ENCODE peak calls at places on chromosomes 6 and 20, in eight cellular contexts. One of them, this sample, is unnamed.

GRCh38 chr6:142548571-142548970 is 246.8 kb downstream of the ADGRG6 start:
- DNase-seq in CD8-positive, alpha-beta T cell: no peak
- DNase-seq in suprapubic skin: no peak
- DNase-seq in left lung: no peak
- DNase-seq in fibroblast of lung: no peak
- DNase-seq in lower lobe of right lung: no peak
- DNase-seq in body of pancreas: no peak
- DNase-seq in tibial nerve: no peak
- DNase-seq in this sample: no peak

GRCh38 chr6:105902401-105903031 is 183.6 kb upstream of the PRDM1 start:
- DNase-seq in CD8-positive, alpha-beta T cell: no peak
- DNase-seq in suprapubic skin: no peak
- DNase-seq in left lung: no peak
- DNase-seq in fibroblast of lung: no peak
- DNase-seq in lower lobe of right lung: no peak
- DNase-seq in body of pancreas: no peak
- DNase-seq in tibial nerve: no peak
- DNase-seq in this sample: no peak

GRCh38 chr6:43997342-43997677 is 129.9 kb downstream of the MRPL14 start:
- DNase-seq in CD8-positive, alpha-beta T cell: no peak
- DNase-seq in suprapubic skin: peak
- DNase-seq in left lung: no peak
- DNase-seq in fibroblast of lung: no peak
- DNase-seq in lower lobe of right lung: no peak
- DNase-seq in body of pancreas: no peak
- DNase-seq in tibial nerve: no peak
- DNase-seq in this sample: no peak

GRCh38 chr20:48563191-48563884 is 264.5 kb downstream of the PREX1 start:
- DNase-seq in CD8-positive, alpha-beta T cell: no peak
- DNase-seq in suprapubic skin: no peak
- DNase-seq in left lung: no peak
- DNase-seq in fibroblast of lung: no peak
- DNase-seq in lower lobe of right lung: no peak
- DNase-seq in body of pancreas: no peak
- DNase-seq in tibial nerve: no peak
- DNase-seq in this sample: no peak

GRCh38 chr6:122754191-122754731 is 25.3 kb upstream of the FABP7 start:
- DNase-seq in CD8-positive, alpha-beta T cell: no peak
- DNase-seq in suprapubic skin: no peak
- DNase-seq in left lung: no peak
- DNase-seq in fibroblast of lung: no peak
- DNase-seq in lower lobe of right lung: no peak
- DNase-seq in body of pancreas: no peak
- DNase-seq in tibial nerve: no peak
- DNase-seq in this sample: no peak

GRCh38 chr6:106448000-106448426 is 87.5 kb downstream of the CRYBG1 start:
- DNase-seq in CD8-positive, alpha-beta T cell: peak
- DNase-seq in suprapubic skin: no peak
- DNase-seq in left lung: peak
- DNase-seq in fibroblast of lung: no peak
- DNase-seq in lower lobe of right lung: peak
- DNase-seq in body of pancreas: peak
- DNase-seq in tibial nerve: peak
- DNase-seq in this sample: no peak

GRCh38 chr6:143163621-143164020 is 102.9 kb downstream of the AIG1 start:
- DNase-seq in CD8-positive, alpha-beta T cell: no peak
- DNase-seq in suprapubic skin: no peak
- DNase-seq in left lung: no peak
- DNase-seq in fibroblast of lung: no peak
- DNase-seq in lower lobe of right lung: no peak
- DNase-seq in body of pancreas: no peak
- DNase-seq in tibial nerve: no peak
- DNase-seq in this sample: no peak

GRCh38 chr20:62336775-62337557 is 30.1 kb downstream of the LAMA5 start:
- DNase-seq in CD8-positive, alpha-beta T cell: no peak
- DNase-seq in suprapubic skin: no peak
- DNase-seq in left lung: peak
- DNase-seq in fibroblast of lung: no peak
- DNase-seq in lower lobe of right lung: no peak
- DNase-seq in body of pancreas: no peak
- DNase-seq in tibial nerve: no peak
- DNase-seq in this sample: no peak

GRCh38 chr6:117536317-117536716 is 53.8 kb downstream of the DCBLD1 start:
- DNase-seq in CD8-positive, alpha-beta T cell: no peak
- DNase-seq in suprapubic skin: no peak
- DNase-seq in left lung: no peak
- DNase-seq in fibroblast of lung: peak
- DNase-seq in lower lobe of right lung: no peak
- DNase-seq in body of pancreas: no peak
- DNase-seq in tibial nerve: no peak
- DNase-seq in this sample: no peak

GRCh38 chr20:38932457-38933120 is 6.4 kb downstream of the FAM83D start:
- DNase-seq in CD8-positive, alpha-beta T cell: no peak
- DNase-seq in suprapubic skin: no peak
- DNase-seq in left lung: no peak
- DNase-seq in fibroblast of lung: peak
- DNase-seq in lower lobe of right lung: no peak
- DNase-seq in body of pancreas: no peak
- DNase-seq in tibial nerve: no peak
- DNase-seq in this sample: no peak

GRCh38 chr20:11153819-11154218 is 480.0 kb upstream of the JAG1 start:
- DNase-seq in CD8-positive, alpha-beta T cell: no peak
- DNase-seq in suprapubic skin: no peak
- DNase-seq in left lung: no peak
- DNase-seq in fibroblast of lung: no peak
- DNase-seq in lower lobe of right lung: no peak
- DNase-seq in body of pancreas: no peak
- DNase-seq in tibial nerve: no peak
- DNase-seq in this sample: no peak

GRCh38 chr6:127550403-127550802 is 26.6 kb upstream of the C6orf58 start:
- DNase-seq in CD8-positive, alpha-beta T cell: no peak
- DNase-seq in suprapubic skin: no peak
- DNase-seq in left lung: no peak
- DNase-seq in fibroblast of lung: peak
- DNase-seq in lower lobe of right lung: no peak
- DNase-seq in body of pancreas: no peak
- DNase-seq in tibial nerve: no peak
- DNase-seq in this sample: no peak

GRCh38 chr6:152094992-152095592 is 287.6 kb downstream of the ESR1 start:
- DNase-seq in CD8-positive, alpha-beta T cell: no peak
- DNase-seq in suprapubic skin: peak
- DNase-seq in left lung: peak
- DNase-seq in fibroblast of lung: peak
- DNase-seq in lower lobe of right lung: peak
- DNase-seq in body of pancreas: peak
- DNase-seq in tibial nerve: peak
- DNase-seq in this sample: peak

GRCh38 chr6:39128106-39128505 is 13.1 kb upstream of the SAYSD1 start:
- DNase-seq in CD8-positive, alpha-beta T cell: no peak
- DNase-seq in suprapubic skin: no peak
- DNase-seq in left lung: no peak
- DNase-seq in fibroblast of lung: no peak
- DNase-seq in lower lobe of right lung: no peak
- DNase-seq in body of pancreas: no peak
- DNase-seq in tibial nerve: peak
- DNase-seq in this sample: no peak

GRCh38 chr6:41040101-41040910 is 1.3 kb upstream of the UNC5CL start:
- DNase-seq in CD8-positive, alpha-beta T cell: no peak
- DNase-seq in suprapubic skin: peak
- DNase-seq in left lung: no peak
- DNase-seq in fibroblast of lung: no peak
- DNase-seq in lower lobe of right lung: no peak
- DNase-seq in body of pancreas: peak
- DNase-seq in tibial nerve: no peak
- DNase-seq in this sample: no peak

GRCh38 chr6:11702039-11702795 is 76.4 kb downstream of the ADTRP start:
- DNase-seq in CD8-positive, alpha-beta T cell: no peak
- DNase-seq in suprapubic skin: no peak
- DNase-seq in left lung: no peak
- DNase-seq in fibroblast of lung: no peak
- DNase-seq in lower lobe of right lung: no peak
- DNase-seq in body of pancreas: no peak
- DNase-seq in tibial nerve: no peak
- DNase-seq in this sample: no peak

GRCh38 chr6:52610745-52611355 is 34.0 kb upstream of the TRAM2 start:
- DNase-seq in CD8-positive, alpha-beta T cell: no peak
- DNase-seq in suprapubic skin: no peak
- DNase-seq in left lung: no peak
- DNase-seq in fibroblast of lung: peak
- DNase-seq in lower lobe of right lung: no peak
- DNase-seq in body of pancreas: no peak
- DNase-seq in tibial nerve: no peak
- DNase-seq in this sample: no peak

GRCh38 chr20:54431545-54431944 is 43.8 kb upstream of the DOK5 start:
- DNase-seq in CD8-positive, alpha-beta T cell: no peak
- DNase-seq in suprapubic skin: no peak
- DNase-seq in left lung: no peak
- DNase-seq in fibroblast of lung: peak
- DNase-seq in lower lobe of right lung: no peak
- DNase-seq in body of pancreas: peak
- DNase-seq in tibial nerve: no peak
- DNase-seq in this sample: no peak

GRCh38 chr6:164415832-164416563 is 893.4 kb downstream of the C6orf118 start:
- DNase-seq in CD8-positive, alpha-beta T cell: no peak
- DNase-seq in suprapubic skin: no peak
- DNase-seq in left lung: no peak
- DNase-seq in fibroblast of lung: no peak
- DNase-seq in lower lobe of right lung: no peak
- DNase-seq in body of pancreas: no peak
- DNase-seq in tibial nerve: no peak
- DNase-seq in this sample: no peak

GRCh38 chr6:80548496-80548895 is 442.0 kb downstream of the BCKDHB start:
- DNase-seq in CD8-positive, alpha-beta T cell: no peak
- DNase-seq in suprapubic skin: no peak
- DNase-seq in left lung: no peak
- DNase-seq in fibroblast of lung: peak
- DNase-seq in lower lobe of right lung: no peak
- DNase-seq in body of pancreas: no peak
- DNase-seq in tibial nerve: no peak
- DNase-seq in this sample: no peak

GRCh38 chr20:57089701-57090144 is 176.7 kb downstream of the BMP7 start:
- DNase-seq in CD8-positive, alpha-beta T cell: peak
- DNase-seq in suprapubic skin: peak
- DNase-seq in left lung: peak
- DNase-seq in fibroblast of lung: peak
- DNase-seq in lower lobe of right lung: peak
- DNase-seq in body of pancreas: peak
- DNase-seq in tibial nerve: peak
- DNase-seq in this sample: no peak

GRCh38 chr6:45300776-45301175 is 27.4 kb upstream of the RUNX2 start:
- DNase-seq in CD8-positive, alpha-beta T cell: no peak
- DNase-seq in suprapubic skin: no peak
- DNase-seq in left lung: no peak
- DNase-seq in fibroblast of lung: no peak
- DNase-seq in lower lobe of right lung: no peak
- DNase-seq in body of pancreas: no peak
- DNase-seq in tibial nerve: no peak
- DNase-seq in this sample: no peak

GRCh38 chr6:45297302-45297701 is 30.8 kb upstream of the RUNX2 start:
- DNase-seq in CD8-positive, alpha-beta T cell: no peak
- DNase-seq in suprapubic skin: no peak
- DNase-seq in left lung: no peak
- DNase-seq in fibroblast of lung: no peak
- DNase-seq in lower lobe of right lung: no peak
- DNase-seq in body of pancreas: no peak
- DNase-seq in tibial nerve: no peak
- DNase-seq in this sample: no peak

GRCh38 chr6:45301348-45302142 is 26.6 kb upstream of the RUNX2 start:
- DNase-seq in CD8-positive, alpha-beta T cell: no peak
- DNase-seq in suprapubic skin: no peak
- DNase-seq in left lung: no peak
- DNase-seq in fibroblast of lung: no peak
- DNase-seq in lower lobe of right lung: no peak
- DNase-seq in body of pancreas: no peak
- DNase-seq in tibial nerve: no peak
- DNase-seq in this sample: no peak

GRCh38 chr6:45302832-45303231 is 25.3 kb upstream of the RUNX2 start:
- DNase-seq in CD8-positive, alpha-beta T cell: no peak
- DNase-seq in suprapubic skin: no peak
- DNase-seq in left lung: no peak
- DNase-seq in fibroblast of lung: no peak
- DNase-seq in lower lobe of right lung: no peak
- DNase-seq in body of pancreas: no peak
- DNase-seq in tibial nerve: no peak
- DNase-seq in this sample: no peak

GRCh38 chr6:45299096-45299581 is 29.0 kb upstream of the RUNX2 start:
- DNase-seq in CD8-positive, alpha-beta T cell: no peak
- DNase-seq in suprapubic skin: no peak
- DNase-seq in left lung: no peak
- DNase-seq in fibroblast of lung: no peak
- DNase-seq in lower lobe of right lung: peak
- DNase-seq in body of pancreas: no peak
- DNase-seq in tibial nerve: no peak
- DNase-seq in this sample: no peak
- TF ChIP-seq CTCF in CD8-positive, alpha-beta T cell: no peak
- TF ChIP-seq CTCF in suprapubic skin: no peak
- TF ChIP-seq CTCF in left lung: no peak
- TF ChIP-seq CTCF in fibroblast of lung: no peak
- TF ChIP-seq CTCF in lower lobe of right lung: no peak
- TF ChIP-seq CTCF in body of pancreas: no peak
- TF ChIP-seq CTCF in tibial nerve: no peak
- TF ChIP-seq CTCF in this sample: no peak

GRCh38 chr6:131949615-131949908 is 1.6 kb downstream of the CCN2 start:
- DNase-seq in CD8-positive, alpha-beta T cell: no peak
- DNase-seq in suprapubic skin: no peak
- DNase-seq in left lung: no peak
- DNase-seq in fibroblast of lung: peak
- DNase-seq in lower lobe of right lung: no peak
- DNase-seq in body of pancreas: no peak
- DNase-seq in tibial nerve: peak
- DNase-seq in this sample: no peak
- H3K4me3 ChIP-seq in CD8-positive, alpha-beta T cell: no peak
- H3K4me3 ChIP-seq in suprapubic skin: peak
- H3K4me3 ChIP-seq in left lung: peak
- H3K4me3 ChIP-seq in fibroblast of lung: peak
- H3K4me3 ChIP-seq in lower lobe of right lung: peak
- H3K4me3 ChIP-seq in body of pancreas: no peak
- H3K4me3 ChIP-seq in tibial nerve: peak
- H3K4me3 ChIP-seq in this sample: peak

DNA sequence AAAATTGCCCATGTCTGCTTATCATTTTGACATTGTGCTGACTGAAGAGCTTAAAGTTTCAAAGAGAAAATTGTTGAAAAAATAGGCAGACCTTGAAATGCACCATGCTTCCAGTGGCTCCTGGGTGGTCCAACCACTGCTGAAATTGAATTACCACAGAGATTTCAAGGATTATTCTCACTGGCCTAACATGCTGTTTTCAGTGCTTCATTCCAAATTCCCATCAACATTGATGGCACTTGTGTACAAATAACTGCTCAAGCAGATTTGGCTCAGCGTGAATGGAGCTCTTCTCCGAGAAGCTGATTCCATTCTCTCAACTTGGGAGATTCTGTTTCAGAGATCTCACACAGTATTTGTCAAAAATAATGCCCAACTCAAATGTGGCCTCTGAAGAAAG is 75.5 kb downstream of the LAMA4 start:
- DNase-seq in CD8-positive, alpha-beta T cell: no peak
- DNase-seq in suprapubic skin: no peak
- DNase-seq in left lung: no peak
- DNase-seq in fibroblast of lung: no peak
- DNase-seq in lower lobe of right lung: no peak
- DNase-seq in body of pancreas: no peak
- DNase-seq in tibial nerve: no peak
- DNase-seq in this sample: no peak
- H3K27ac ChIP-seq in CD8-positive, alpha-beta T cell: no peak
- H3K27ac ChIP-seq in suprapubic skin: no peak
- H3K27ac ChIP-seq in left lung: no peak
- H3K27ac ChIP-seq in fibroblast of lung: no peak
- H3K27ac ChIP-seq in lower lobe of right lung: no peak
- H3K27ac ChIP-seq in body of pancreas: no peak
- H3K27ac ChIP-seq in tibial nerve: no peak
- H3K27ac ChIP-seq in this sample: peak

GRCh38 chr20:59628171-59628570 is 23.8 kb downstream of the PHACTR3 start:
- DNase-seq in CD8-positive, alpha-beta T cell: no peak
- DNase-seq in suprapubic skin: no peak
- DNase-seq in left lung: no peak
- DNase-seq in fibroblast of lung: no peak
- DNase-seq in lower lobe of right lung: no peak
- DNase-seq in body of pancreas: no peak
- DNase-seq in tibial nerve: no peak
- DNase-seq in this sample: no peak
- TF ChIP-seq CTCF in CD8-positive, alpha-beta T cell: no peak
- TF ChIP-seq CTCF in suprapubic skin: no peak
- TF ChIP-seq CTCF in left lung: no peak
- TF ChIP-seq CTCF in fibroblast of lung: no peak
- TF ChIP-seq CTCF in lower lobe of right lung: no peak
- TF ChIP-seq CTCF in body of pancreas: no peak
- TF ChIP-seq CTCF in tibial nerve: no peak
- TF ChIP-seq CTCF in this sample: no peak

This sample was measured in coronary artery.